ENCODE peak calls at places on chromosome 18, in seven cellular contexts. I is GM12878, R is K562, N is HepG2, B is GM12892, G is SK-N-SH, V is H1. X is an unnamed sample.

GRCh38 chr18:75643083-75643482 is 215.6 kb upstream of the SMIM21 start:
- DNase-seq in I (no peak), R (no peak), N (no peak), B (no peak), G (no peak), V (no peak), X (no peak)

GRCh38 chr18:25248755-25249154 is 103.2 kb downstream of the ZNF521 start:
- DNase-seq in I (no peak), R (no peak), N (no peak), B (no peak), G (no peak), V (no peak), X (no peak)

GRCh38 chr18:154151-154550 is 4.2 kb upstream of the USP14 start:
- DNase-seq in I (no peak), R (no peak), N (no peak), B (no peak), G (no peak), V (no peak), X (no peak)

GRCh38 chr18:37019157-37019571 is 190.2 kb downstream of the KIAA1328 start:
- DNase-seq in I (no peak), R (no peak), N (peak), B (no peak), G (peak), V (peak), X (no peak)

GRCh38 chr18:12307871-12308385 is at the start of gene TUBB6:
- DNase-seq in I (no peak), R (peak), N (no peak), B (peak), G (peak), V (peak), X (peak)

GRCh38 chr18:54672846-54673475 is 81.9 kb downstream of the DYNAP start:
- DNase-seq in I (no peak), R (no peak), N (no peak), B (no peak), G (no peak), V (no peak), X (no peak)

GRCh38 chr18:56060967-56061541 is 473.1 kb upstream of the TCF4 start:
- DNase-seq in I (no peak), R (no peak), N (no peak), B (no peak), G (no peak), V (no peak), X (no peak)

GRCh38 chr18:75477913-75478312 is 50.4 kb upstream of the SMIM21 start:
- DNase-seq in I (no peak), R (no peak), N (no peak), B (no peak), G (no peak), V (no peak), X (no peak)

GRCh38 chr18:20960735-20961134 is 150.9 kb downstream of the ROCK1 start:
- DNase-seq in I (no peak), R (no peak), N (no peak), B (no peak), G (no peak), V (no peak), X (no peak)

GRCh38 chr18:63511285-63511684 is 30.9 kb upstream of the SERPINB12 start:
- DNase-seq in I (no peak), R (no peak), N (peak), B (no peak), G (peak), V (peak), X (no peak)

GRCh38 chr18:5122270-5122669 is 74.8 kb downstream of the AKAIN1 start:
- DNase-seq in I (no peak), R (no peak), N (no peak), B (no peak), G (no peak), V (no peak), X (no peak)

GRCh38 chr18:24322594-24323136 is 75.0 kb downstream of the OSBPL1A start:
- DNase-seq in I (no peak), R (no peak), N (no peak), B (no peak), G (no peak), V (no peak), X (no peak)

GRCh38 chr18:50456285-50456684 is 81.4 kb downstream of the SKA1 start:
- DNase-seq in I (no peak), R (no peak), N (no peak), B (no peak), G (no peak), V (no peak), X (no peak)

GRCh38 chr18:76406791-76407190 is 88.3 kb downstream of the ZNF516 start:
- DNase-seq in I (no peak), R (no peak), N (no peak), B (no peak), G (no peak), V (no peak), X (no peak)

GRCh38 chr18:46079336-46079735 is 7.3 kb upstream of the PSTPIP2 start:
- DNase-seq in I (no peak), R (no peak), N (no peak), B (no peak), G (no peak), V (no peak), X (no peak)
- TF ChIP-seq POLR2AphosphoS5 in I (no peak), R (no peak), N (no peak), B (no peak), G (no peak), V (no peak), X (peak)

GRCh38 chr18:74435740-74436139 is 21.4 kb downstream of the DIPK1C start:
- DNase-seq in I (no peak), R (no peak), N (no peak), B (no peak), G (no peak), V (no peak), X (no peak)
- TF ChIP-seq TAF1 in I (no peak), R (no peak), N (no peak), B (no peak), G (no peak), V (no peak), X (no peak)

DNA sequence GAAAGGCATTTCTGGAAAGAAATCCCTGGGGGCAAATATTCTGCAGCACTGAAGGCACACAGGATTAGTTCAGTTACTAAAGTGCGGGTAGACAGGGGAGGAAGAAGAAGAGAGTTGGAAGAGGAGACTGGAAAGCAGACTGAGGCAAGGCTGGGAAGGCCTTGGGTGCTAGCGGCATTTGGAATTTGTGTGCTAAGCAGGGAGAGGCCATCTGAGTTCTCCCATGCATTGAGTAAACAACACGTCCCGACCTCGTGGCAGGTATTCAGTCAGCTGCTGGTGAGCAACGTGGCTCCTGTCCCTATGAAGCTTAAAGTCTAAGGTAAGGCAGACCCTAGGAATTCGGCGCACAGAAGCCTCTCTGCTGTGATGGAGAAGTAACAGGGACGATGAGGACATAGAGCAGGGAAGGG is 30.7 kb downstream of the ATP8B1 start:
- DNase-seq in I (no peak), R (no peak), N (peak), B (no peak), G (no peak), V (no peak), X (no peak)
- TF ChIP-seq POLR2AphosphoS5 in I (no peak), R (no peak), N (no peak), B (no peak), G (no peak), V (no peak), X (no peak)

DNA sequence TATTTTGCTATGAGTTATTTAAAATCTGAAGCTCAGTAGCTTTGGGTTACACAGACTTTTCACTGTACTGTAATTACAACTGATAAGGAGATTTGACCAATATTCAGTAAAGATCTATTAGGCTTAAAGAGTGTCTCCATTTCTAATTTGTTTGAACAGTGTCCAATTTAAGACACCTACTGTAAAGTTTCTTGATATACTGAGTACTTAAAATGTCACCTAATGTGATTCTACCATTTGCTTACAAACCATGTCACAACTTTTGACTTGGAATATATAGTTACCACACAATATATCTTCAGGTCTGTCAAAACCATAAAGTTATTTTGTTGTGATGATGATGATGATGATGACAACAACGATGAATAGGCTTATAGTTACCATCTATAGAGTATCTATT is 228.5 kb upstream of the SMAD7 start:
- DNase-seq in I (no peak), R (no peak), N (no peak), B (no peak), G (no peak), V (no peak), X (no peak)
- TF ChIP-seq TAF1 in I (no peak), R (no peak), N (no peak), B (no peak), G (no peak), V (no peak), X (no peak)

GRCh38 chr18:36009214-36009613 is 36.7 kb downstream of the RMP24 start:
- DNase-seq in I (no peak), R (no peak), N (no peak), B (no peak), G (no peak), V (no peak), X (no peak)
- TF ChIP-seq POLR2AphosphoS5 in I (no peak), R (no peak), N (no peak), B (no peak), G (no peak), V (peak), X (no peak)